ENCODE peak calls at places on chromosomes 12 and 14, in four cellular contexts. J, P, M and I are unnamed samples.
A peak's percentile ranks its signal among the peaks of the same experiment; 100 is the strongest.

GRCh38 chr14:88856786-88857366 is 32.4 kb downstream of the TTC8 start:
- DNase-seq in J (no peak), P (no peak), M (peak; percentile 65), I (no peak)

GRCh38 chr14:23481362-23481970 is 12.0 kb downstream of the NGDN start:
- DNase-seq in P (no peak), J (peak; percentile 25), M (peak; percentile 28), I (peak; percentile 27)

GRCh38 chr12:15779925-15780324 is 9.3 kb downstream of the EPS8 start:
- DNase-seq in J (no peak), P (no peak), M (no peak), I (no peak)

GRCh38 chr12:27064397-27065342 is 17.7 kb downstream of the C12orf71 start:
- DNase-seq in M (no peak), P (no peak), J (peak; percentile 40), I (no peak)

GRCh38 chr14:54877015-54877702 is 25.5 kb downstream of the GCH1 start:
- DNase-seq in M (peak; percentile 26), J (no peak), P (no peak), I (peak; percentile 17)

GRCh38 chr12:34402228-34402898 is 380.1 kb downstream of the ALG10 start:
- DNase-seq in P (peak; percentile 24), M (no peak), J (no peak), I (no peak)

GRCh38 chr14:78950654-78951053 is 780.5 kb downstream of the NRXN3 start:
- DNase-seq in P (no peak), M (peak; percentile 67), J (no peak), I (peak; percentile 51)

GRCh38 chr12:49633703-49634311 is 10.4 kb downstream of the PRPF40B start:
- DNase-seq in P (no peak), J (no peak), M (no peak), I (no peak)

GRCh38 chr12:54383041-54383609 is 1.4 kb downstream of the ZNF385A start:
- DNase-seq in P (no peak), J (peak; percentile 98), M (peak; percentile 82), I (peak; percentile 99)

GRCh38 chr12:22334696-22335290 is at the start of gene ST8SIA1:
- DNase-seq in P (peak; percentile 49), M (peak; percentile 13), J (no peak), I (peak; percentile 8)

GRCh38 chr12:98532687-98533304 is 17.4 kb downstream of the TMPO start:
- DNase-seq in J (peak; percentile 76), P (no peak), M (peak; percentile 74), I (peak; percentile 66)

GRCh38 chr14:77682158-77682553 is 25.7 kb downstream of the ALKBH1 start:
- DNase-seq in J (no peak), P (no peak), M (peak; percentile 64), I (peak; percentile 42)

GRCh38 chr12:121296618-121297476 is at the start of gene CAMKK2:
- DNase-seq in M (peak; percentile 76), J (peak; percentile 94), P (peak; percentile 89), I (peak; percentile 65)

GRCh38 chr14:35353409-35354172 is 51.0 kb downstream of the NFKBIA start:
- DNase-seq in M (no peak), J (no peak), P (peak; percentile 14), I (no peak)

GRCh38 chr14:45698462-45699134 is 445.6 kb upstream of the MIS18BP1 start:
- DNase-seq in P (no peak), J (no peak), M (peak; percentile 24), I (no peak)

GRCh38 chr12:33588082-33588712 is 148.6 kb upstream of the SYT10 start:
- DNase-seq in P (no peak), M (peak; percentile 82), J (peak; percentile 94), I (peak; percentile 64)

GRCh38 chr12:26239508-26240328 is 44.3 kb downstream of the SSPN start:
- DNase-seq in P (no peak), J (peak; percentile 94), M (peak; percentile 96), I (peak; percentile 97)

GRCh38 chr12:26327975-26328635 is 132.7 kb downstream of the SSPN start:
- DNase-seq in J (peak; percentile 88), M (no peak), P (no peak), I (no peak)

GRCh38 chr12:565161-565560 is 98.1 kb downstream of the NINJ2 start:
- DNase-seq in J (no peak), P (no peak), M (no peak), I (no peak)

GRCh38 chr12:562634-563033 is 100.6 kb downstream of the NINJ2 start:
- DNase-seq in P (no peak), J (peak; percentile 55), M (no peak), I (no peak)

GRCh38 chr12:565589-566105 is 97.6 kb downstream of the NINJ2 start:
- DNase-seq in M (no peak), J (no peak), P (no peak), I (no peak)

GRCh38 chr12:563250-563781 is 99.9 kb downstream of the NINJ2 start:
- DNase-seq in P (no peak), M (peak; percentile 49), J (peak; percentile 98), I (no peak)

DNA sequence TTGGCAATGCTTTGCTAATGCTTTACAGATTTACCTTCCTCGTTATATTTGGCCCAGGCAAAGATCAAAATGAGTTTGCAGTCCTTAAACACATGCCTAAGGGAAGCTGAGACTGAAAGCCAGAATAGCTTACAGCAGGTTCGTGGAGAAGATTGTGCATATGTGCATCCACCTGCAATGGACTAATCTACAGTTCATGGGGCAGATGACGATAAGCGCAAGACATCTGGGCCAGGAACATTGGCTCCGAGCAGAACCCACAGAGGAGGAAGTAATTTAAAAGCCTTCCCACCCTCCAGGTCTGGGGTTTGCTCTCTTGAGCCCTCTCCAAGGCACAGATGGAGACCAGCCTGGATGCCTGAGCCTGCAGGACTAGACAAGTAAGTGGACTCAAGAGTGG is 99.3 kb downstream of the NINJ2 start:
- DNase-seq in M (no peak), P (no peak), J (peak; percentile 63), I (no peak)
- TF ChIP-seq CTCF in M (no peak), P (no peak), J (no peak), I (no peak)

GRCh38 chr14:28765907-28766504 is 581 bp upstream of the FOXG1 start:
- DNase-seq in J (no peak), P (peak; percentile 37), M (no peak), I (no peak)

GRCh38 chr14:28767851-28768548 is 1.4 kb downstream of the FOXG1 start:
- DNase-seq in J (no peak), M (no peak), P (no peak), I (no peak)

GRCh38 chr14:28765169-28765906 is 1.2 kb upstream of the FOXG1 start:
- DNase-seq in J (no peak), P (peak; percentile 13), M (no peak), I (no peak)

GRCh38 chr14:28767239-28767850 is 758 bp downstream of the FOXG1 start:
- DNase-seq in P (no peak), M (no peak), J (no peak), I (no peak)

GRCh38 chr14:28766505-28767238 is at the start of gene FOXG1:
- DNase-seq in M (no peak), J (no peak), P (peak; percentile 12), I (peak; percentile 28)
- H3K4me3 ChIP-seq in M (peak within 1 kb of the TSS; percentile 4), J (no peak within 1 kb of the TSS), P (peak within 1 kb of the TSS; percentile 32), I (peak within 1 kb of the TSS; percentile 30)

GRCh38 chr12:131114331-131114730 is 160.6 kb downstream of the ADGRD1 start:
- DNase-seq in P (peak; percentile 5), M (no peak), J (no peak), I (no peak)

GRCh38 chr12:131114942-131115584 is 161.4 kb downstream of the ADGRD1 start:
- DNase-seq in M (peak; percentile 2), J (no peak), P (peak; percentile 17), I (no peak)

GRCh38 chr12:131117438-131118245 is 163.9 kb downstream of the ADGRD1 start:
- DNase-seq in M (no peak), P (no peak), J (no peak), I (no peak)

GRCh38 chr12:131116437-131117117 is 162.9 kb downstream of the ADGRD1 start:
- DNase-seq in J (peak; percentile 35), M (peak; percentile 15), P (peak; percentile 28), I (peak; percentile 43)

DNA sequence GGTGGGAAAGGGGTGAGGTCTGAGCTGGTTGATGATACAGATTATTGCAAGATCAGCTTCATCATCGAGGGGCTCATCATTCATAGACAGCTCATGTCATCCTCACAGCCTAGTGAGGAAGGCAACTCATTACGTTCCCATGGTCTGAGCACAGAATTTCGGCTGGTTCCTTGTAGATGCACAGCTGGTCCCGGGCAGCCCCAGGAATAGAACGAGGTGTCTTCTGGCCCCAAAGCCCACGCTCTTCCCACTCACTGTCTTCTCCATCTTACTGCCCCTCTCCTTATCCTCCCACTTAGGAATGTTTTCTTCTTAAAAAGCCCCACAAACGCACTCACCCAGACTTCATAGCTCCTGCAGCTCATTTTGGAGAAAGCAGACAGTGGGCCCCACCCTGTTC is 162.1 kb downstream of the ADGRD1 start:
- DNase-seq in M (no peak), P (no peak), J (no peak), I (no peak)
- TF ChIP-seq CTCF in M (no peak), P (no peak), J (no peak), I (no peak)

GRCh38 chr12:9883175-9883574 is 1.9 kb downstream of the KLRF2 start:
- DNase-seq in M (peak; percentile 56), J (no peak), P (no peak), I (peak; percentile 26)

GRCh38 chr12:9880532-9880931 is 757 bp upstream of the KLRF2 start:
- DNase-seq in M (no peak), P (no peak), J (no peak), I (no peak)

GRCh38 chr12:9881988-9882387 is 699 bp downstream of the KLRF2 start:
- DNase-seq in J (no peak), M (no peak), P (no peak), I (no peak)

GRCh38 chr12:9881246-9881645 is at the start of gene KLRF2:
- DNase-seq in M (no peak), J (no peak), P (no peak), I (no peak)
- H3K4me3 ChIP-seq in M (no peak within 1 kb of the TSS), J (no peak within 1 kb of the TSS), P (no peak within 1 kb of the TSS), I (no peak within 1 kb of the TSS)

GRCh38 chr12:105104762-105105161 is 2.8 kb upstream of the WASHC4 start:
- DNase-seq in P (no peak), J (no peak), M (no peak), I (no peak)

GRCh38 chr12:105106621-105107020 is 910 bp upstream of the WASHC4 start:
- DNase-seq in P (no peak), M (no peak), J (peak; percentile 22), I (no peak)

GRCh38 chr12:105107176-105107496 is 395 bp upstream of the WASHC4 start:
- DNase-seq in M (peak; percentile 64), J (peak; percentile 80), P (no peak), I (peak; percentile 57)

GRCh38 chr12:105109465-105110212 is 2.1 kb downstream of the WASHC4 start:
- DNase-seq in M (peak; percentile 45), J (peak; percentile 66), P (no peak), I (peak; percentile 27)

DNA sequence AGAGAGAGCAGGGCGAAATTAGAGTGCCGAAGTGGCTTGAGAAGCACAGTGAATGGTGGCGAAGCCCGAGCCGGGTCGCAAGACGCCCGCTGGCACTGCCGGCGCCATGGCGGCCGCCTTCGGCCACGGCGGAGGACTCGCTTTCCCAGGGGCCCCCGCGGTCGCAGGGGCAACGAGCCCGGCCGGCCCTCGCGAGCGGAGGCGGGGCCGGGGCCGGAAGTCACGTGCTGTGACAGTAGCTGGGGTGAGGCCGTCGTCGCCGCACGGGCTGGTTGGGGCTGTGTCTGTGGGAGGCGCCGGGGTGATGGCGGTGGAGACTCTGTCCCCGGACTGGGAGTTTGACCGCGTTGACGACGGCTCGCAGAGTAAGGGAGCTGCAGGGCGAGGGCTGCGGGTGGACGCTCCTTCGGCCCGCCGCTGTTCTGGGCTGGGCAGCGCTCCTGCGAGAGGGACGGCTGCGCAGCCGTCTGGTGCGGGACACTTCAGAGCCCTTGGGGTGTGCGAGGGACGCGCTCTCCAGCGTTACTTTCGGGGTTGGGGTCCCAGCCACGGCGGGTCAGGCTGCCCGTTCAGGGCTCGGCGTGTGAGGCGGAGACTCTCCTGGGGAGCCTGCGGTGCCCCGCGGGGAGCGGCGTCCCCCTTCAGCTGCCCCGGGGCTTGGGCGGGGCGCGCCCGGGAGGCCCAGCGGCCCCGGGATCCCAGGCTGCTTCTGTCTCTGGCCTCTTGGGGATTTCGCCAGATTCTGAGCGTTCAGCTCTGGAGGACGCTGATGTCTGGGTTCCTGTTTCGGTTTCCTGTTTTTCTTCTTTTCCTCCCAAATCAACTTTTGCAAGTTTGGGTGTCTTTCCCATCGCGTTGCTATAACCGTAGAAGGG is at the start of gene WASHC4:
- DNase-seq in J (peak; percentile 98), P (peak; percentile 97), M (peak; percentile 90), I (peak; percentile 83)
- TF ChIP-seq CTCF in J (no peak), P (no peak), M (no peak), I (no peak)